ENCODE peak calls at places on chromosome 9, in five cellular contexts. Z is transverse colon; O is CD4-positive, alpha-beta T cell; V is AG04450; L is colonic mucosa. T is an unnamed sample.

GRCh38 chr9:101480386-101480785 is 44.8 kb upstream of the ALDOB start:
- DNase-seq in Z (peak), O (no peak), V (no peak), L (peak), T (no peak)

GRCh38 chr9:114911167-114911821 is 19.1 kb downstream of the TNFSF8 start:
- DNase-seq in Z (no peak), O (no peak), V (no peak), L (peak), T (peak)

GRCh38 chr9:79383096-79383495 is 188.7 kb upstream of the TLE4 start:
- DNase-seq in Z (no peak), O (no peak), V (no peak), L (no peak), T (no peak)

GRCh38 chr9:133604214-133604613 is 5.0 kb downstream of the FAM163B start:
- DNase-seq in Z (no peak), O (no peak), V (no peak), L (no peak), T (no peak)

GRCh38 chr9:90458485-90458884 is 184.1 kb downstream of the DIRAS2 start:
- DNase-seq in Z (peak), O (no peak), V (no peak), L (peak), T (no peak)

GRCh38 chr9:69049094-69049493 is 13.5 kb downstream of the FXN start:
- DNase-seq in Z (no peak), O (no peak), V (no peak), L (no peak), T (no peak)

GRCh38 chr9:113446323-113446740 is 17.2 kb upstream of the RGS3 start:
- DNase-seq in Z (no peak), O (no peak), V (no peak), L (no peak), T (no peak)

GRCh38 chr9:136864996-136865767 is 926 bp downstream of the EDF1 start:
- DNase-seq in Z (peak), O (no peak), V (no peak), L (peak), T (no peak)

GRCh38 chr9:127083133-127083532 is 39.3 kb downstream of the ANGPTL2 start:
- DNase-seq in Z (no peak), O (no peak), V (no peak), L (no peak), T (peak)

GRCh38 chr9:35734096-35734495 is 1.6 kb downstream of the CREB3 start:
- DNase-seq in Z (no peak), O (no peak), V (no peak), L (no peak), T (no peak)

GRCh38 chr9:135039916-135040645 is 47.4 kb upstream of the OLFM1 start:
- DNase-seq in Z (no peak), O (no peak), V (no peak), L (no peak), T (peak)

GRCh38 chr9:137534256-137535119 is 15.7 kb downstream of the PNPLA7 start:
- DNase-seq in Z (no peak), O (no peak), V (no peak), L (peak), T (no peak)

GRCh38 chr9:126569036-126569435 is 44.7 kb upstream of the LMX1B start:
- DNase-seq in Z (no peak), O (no peak), V (no peak), L (no peak), T (no peak)

GRCh38 chr9:3331801-3332200 is 194.0 kb downstream of the RFX3 start:
- DNase-seq in Z (no peak), O (no peak), V (no peak), L (no peak), T (no peak)

GRCh38 chr9:94706922-94707321 is 19.6 kb upstream of the AOPEP start:
- DNase-seq in Z (no peak), O (no peak), V (no peak), L (no peak), T (no peak)

GRCh38 chr9:131656356-131657030 is 83.4 kb downstream of the RAPGEF1 start:
- DNase-seq in Z (peak), O (peak), V (no peak), L (peak), T (no peak)

GRCh38 chr9:131658753-131659129 is 81.1 kb downstream of the RAPGEF1 start:
- DNase-seq in Z (no peak), O (no peak), V (no peak), L (no peak), T (no peak)

GRCh38 chr9:131657456-131657855 is 82.4 kb downstream of the RAPGEF1 start:
- DNase-seq in Z (no peak), O (no peak), V (no peak), L (no peak), T (no peak)

GRCh38 chr9:131657031-131657377 is 82.9 kb downstream of the RAPGEF1 start:
- DNase-seq in Z (peak), O (no peak), V (no peak), L (no peak), T (no peak)

DNA sequence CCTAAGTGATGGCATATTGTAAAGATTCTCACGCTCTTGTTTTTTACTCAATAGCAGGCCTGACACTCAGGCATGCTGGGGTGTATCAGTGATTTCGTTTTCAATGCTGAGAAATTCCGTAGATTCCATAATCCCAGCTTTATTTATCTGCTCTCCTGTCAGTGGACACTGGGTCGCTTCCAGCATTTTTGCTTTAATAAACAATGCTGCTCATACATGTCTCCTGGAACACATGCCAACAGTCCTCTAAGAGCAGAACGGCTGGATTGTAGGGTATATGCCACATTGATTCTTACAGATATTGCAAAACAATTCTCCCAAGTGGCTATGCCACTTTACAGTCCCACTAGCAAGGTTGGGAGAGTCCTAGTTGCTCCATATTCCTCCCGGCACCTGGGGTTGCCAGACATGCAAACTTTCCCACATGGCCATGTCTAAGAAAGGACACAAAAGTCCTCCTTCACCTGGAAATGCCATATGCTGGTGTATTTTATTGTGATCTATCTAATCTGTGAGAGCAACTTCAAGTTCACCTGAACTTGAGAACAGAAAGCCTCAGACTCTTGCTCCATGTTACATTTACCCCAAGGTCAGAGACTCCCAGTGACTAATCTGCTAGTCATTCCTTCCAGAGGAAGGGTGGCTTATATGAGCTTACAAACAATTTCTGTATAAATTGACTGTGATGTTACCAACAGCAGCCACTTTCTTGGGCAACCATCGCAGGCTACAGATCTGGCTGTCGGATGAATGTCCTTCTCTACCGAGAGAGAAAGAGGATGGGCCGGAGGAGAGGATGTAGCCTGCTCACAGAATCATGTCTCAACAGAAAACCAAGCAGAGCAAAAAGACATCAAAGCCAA is 81.8 kb downstream of the RAPGEF1 start:
- DNase-seq in Z (no peak), O (no peak), V (peak), L (no peak), T (no peak)
- TF ChIP-seq CTCF in Z (no peak), O (no peak), V (no peak), L (no peak), T (no peak)

DNA sequence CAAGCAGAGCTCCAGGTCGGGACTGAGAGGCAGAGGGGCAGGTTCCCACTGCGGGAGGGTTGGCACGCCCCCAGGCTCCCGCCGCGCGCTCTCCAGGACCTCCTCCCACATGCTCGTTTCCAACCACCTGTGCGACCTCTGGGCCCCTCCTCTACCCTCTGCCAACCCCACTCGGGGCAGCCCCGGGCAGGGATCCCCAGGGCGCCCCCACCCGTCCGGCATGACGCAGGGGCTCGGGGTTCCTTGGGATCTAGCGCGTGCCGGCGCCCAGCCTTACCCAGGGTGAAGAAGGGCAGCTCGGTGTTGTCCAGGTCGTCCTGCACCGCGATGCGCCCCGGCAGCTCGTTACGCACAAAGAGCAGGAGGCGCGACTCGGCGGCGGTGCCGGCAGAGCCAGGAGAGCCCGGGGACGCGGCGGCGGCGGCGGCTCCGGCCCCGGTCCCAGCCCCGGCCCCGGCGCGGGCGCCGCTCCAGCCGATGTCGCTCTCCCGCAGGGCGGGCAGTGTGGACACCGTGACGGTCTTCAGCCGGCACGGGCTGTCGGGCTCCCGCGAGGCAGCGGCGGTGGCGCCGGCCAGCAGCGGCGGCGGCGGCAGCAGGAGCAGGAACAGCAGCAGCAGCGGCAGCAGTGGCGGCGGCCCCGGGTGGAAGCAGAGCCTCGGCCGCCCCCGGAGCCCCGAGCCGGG is 494 bp downstream of the ASTN2 start:
- DNase-seq in Z (no peak), O (no peak), V (no peak), L (no peak), T (no peak)
- TF ChIP-seq CTCF in Z (no peak), O (no peak), V (no peak), L (no peak), T (no peak)

GRCh38 chr9:77516781-77517180 is 131.3 kb downstream of the GNA14 start:
- DNase-seq in Z (no peak), O (no peak), V (no peak), L (no peak), T (no peak)

GRCh38 chr9:77514886-77515711 is 133.0 kb downstream of the GNA14 start:
- DNase-seq in Z (no peak), O (no peak), V (no peak), L (no peak), T (no peak)

GRCh38 chr9:77513457-77513856 is 134.7 kb downstream of the GNA14 start:
- DNase-seq in Z (no peak), O (no peak), V (no peak), L (no peak), T (no peak)

GRCh38 chr9:77511525-77511924 is 136.6 kb downstream of the GNA14 start:
- DNase-seq in Z (no peak), O (no peak), V (no peak), L (no peak), T (no peak)

GRCh38 chr9:77512876-77513275 is 135.2 kb downstream of the GNA14 start:
- DNase-seq in Z (no peak), O (no peak), V (no peak), L (no peak), T (no peak)
- TF ChIP-seq CTCF in Z (no peak), O (no peak), V (no peak), L (no peak), T (no peak)

DNA sequence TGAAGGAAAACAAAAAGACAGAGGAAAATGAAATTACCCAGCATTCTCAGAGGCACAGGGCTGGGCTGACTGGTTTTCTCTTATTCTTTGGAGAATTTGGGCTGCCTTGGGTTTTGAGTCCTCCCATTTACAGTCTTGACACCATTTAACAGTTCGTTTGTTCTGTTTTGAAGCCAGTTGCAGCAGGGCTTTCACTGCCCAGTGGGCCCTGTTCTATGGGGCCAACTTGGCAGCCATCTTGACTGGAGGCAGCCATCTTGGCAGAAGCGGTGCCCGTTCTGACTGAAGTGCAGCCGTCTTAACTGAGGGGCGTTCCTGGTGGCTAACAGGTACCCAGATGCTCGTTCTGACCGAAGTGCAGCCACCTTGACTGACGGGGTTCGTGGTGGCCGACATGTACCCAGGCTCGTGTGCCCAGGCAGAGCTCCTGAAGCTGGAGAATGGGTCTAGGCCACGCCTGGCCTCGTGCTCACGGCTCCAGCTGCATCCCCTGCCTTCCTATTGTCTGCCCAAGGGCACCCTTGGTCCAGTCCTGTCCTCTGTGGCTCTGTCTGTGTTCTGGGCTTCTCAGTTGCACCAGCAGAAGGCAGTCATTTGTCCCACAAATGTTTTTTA is 164.4 kb downstream of the GAPVD1 start:
- DNase-seq in Z (no peak), O (no peak), V (no peak), L (no peak), T (no peak)
- TF ChIP-seq CTCF in Z (no peak), O (no peak), V (no peak), L (no peak), T (no peak)

DNA sequence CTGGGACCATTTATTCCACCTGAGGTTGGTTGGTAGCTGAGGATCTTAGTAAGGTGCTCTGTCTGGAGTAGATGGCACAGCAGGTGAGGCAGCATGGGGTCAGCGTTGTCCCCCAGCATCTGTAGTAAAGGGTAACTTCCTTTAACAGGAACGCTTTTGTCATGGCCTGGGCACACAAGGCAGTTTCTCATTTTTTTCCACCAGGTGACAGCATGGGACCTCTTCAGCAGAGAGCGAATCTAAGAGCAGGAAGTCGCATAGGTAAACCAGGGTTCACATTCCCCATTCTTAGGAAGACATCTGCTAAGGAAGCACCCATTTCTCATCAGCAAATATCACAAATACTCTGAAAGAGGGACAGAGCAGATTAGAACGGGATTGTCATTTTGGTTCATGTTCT is 56.5 kb downstream of the GPR107 start:
- DNase-seq in Z (no peak), O (no peak), V (no peak), L (no peak), T (no peak)
- TF ChIP-seq CTCF in Z (no peak), O (no peak), V (peak), L (no peak), T (peak)

GRCh38 chr9:117413346-117414219 is 1.3 kb downstream of the ASTN2 start:
- DNase-seq in Z (no peak), O (no peak), V (no peak), L (no peak), T (no peak)

GRCh38 chr9:117409321-117409720 is 5.5 kb downstream of the ASTN2 start:
- DNase-seq in Z (no peak), O (no peak), V (no peak), L (no peak), T (no peak)

GRCh38 chr9:117412006-117412715 is 2.7 kb downstream of the ASTN2 start:
- DNase-seq in Z (no peak), O (no peak), V (no peak), L (no peak), T (no peak)

GRCh38 chr9:117412841-117413240 is 2.0 kb downstream of the ASTN2 start:
- DNase-seq in Z (no peak), O (no peak), V (no peak), L (no peak), T (no peak)

GRCh38 chr9:117411547-117411946 is 3.3 kb downstream of the ASTN2 start:
- DNase-seq in Z (no peak), O (no peak), V (no peak), L (no peak), T (no peak)
- TF ChIP-seq CTCF in Z (peak), O (no peak), V (peak), L (peak), T (peak)

DNA sequence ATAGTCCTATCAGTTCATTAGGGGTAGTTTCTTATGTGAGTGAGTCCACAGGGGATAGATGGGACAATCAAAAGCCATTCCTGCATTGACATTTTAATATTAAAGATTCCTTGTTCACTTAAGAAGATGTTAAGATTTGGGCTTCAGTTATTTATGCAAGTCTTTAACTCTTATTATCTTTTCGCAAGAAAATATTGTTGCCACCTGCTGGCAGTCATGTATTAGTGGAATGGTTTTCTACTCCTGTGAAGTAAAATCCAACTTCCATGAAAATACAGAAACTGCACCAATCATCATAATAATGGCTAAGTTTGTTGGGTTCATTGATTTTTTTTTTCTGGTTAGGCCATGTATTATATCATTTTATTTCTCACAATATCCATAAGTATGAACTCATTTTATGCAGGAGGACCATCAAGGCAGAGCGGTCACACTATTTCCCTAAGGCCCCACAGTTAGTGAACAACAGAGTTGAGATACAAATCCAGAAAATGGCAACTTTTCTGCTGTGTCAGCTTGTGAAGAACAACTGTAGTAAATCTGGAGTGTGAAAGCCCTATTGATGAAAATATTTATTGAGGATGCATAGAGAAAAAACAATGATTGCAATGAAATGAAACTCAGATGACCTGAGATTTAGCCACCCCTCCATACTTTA is 88.5 kb upstream of the TXNDC8 start:
- DNase-seq in Z (no peak), O (no peak), V (no peak), L (no peak), T (no peak)
- TF ChIP-seq CTCF in Z (peak), O (no peak), V (peak), L (peak), T (peak)

GRCh38 chr9:124526174-124526573 is 19.0 kb upstream of the NR5A1 start:
- DNase-seq in Z (no peak), O (no peak), V (no peak), L (no peak), T (no peak)

GRCh38 chr9:124520206-124520596 is 13.0 kb upstream of the NR5A1 start:
- DNase-seq in Z (peak), O (no peak), V (no peak), L (no peak), T (no peak)

GRCh38 chr9:124521142-124521541 is 13.9 kb upstream of the NR5A1 start:
- DNase-seq in Z (no peak), O (no peak), V (no peak), L (no peak), T (no peak)

GRCh38 chr9:124518116-124518515 is 10.9 kb upstream of the NR5A1 start:
- DNase-seq in Z (no peak), O (no peak), V (no peak), L (no peak), T (no peak)

DNA sequence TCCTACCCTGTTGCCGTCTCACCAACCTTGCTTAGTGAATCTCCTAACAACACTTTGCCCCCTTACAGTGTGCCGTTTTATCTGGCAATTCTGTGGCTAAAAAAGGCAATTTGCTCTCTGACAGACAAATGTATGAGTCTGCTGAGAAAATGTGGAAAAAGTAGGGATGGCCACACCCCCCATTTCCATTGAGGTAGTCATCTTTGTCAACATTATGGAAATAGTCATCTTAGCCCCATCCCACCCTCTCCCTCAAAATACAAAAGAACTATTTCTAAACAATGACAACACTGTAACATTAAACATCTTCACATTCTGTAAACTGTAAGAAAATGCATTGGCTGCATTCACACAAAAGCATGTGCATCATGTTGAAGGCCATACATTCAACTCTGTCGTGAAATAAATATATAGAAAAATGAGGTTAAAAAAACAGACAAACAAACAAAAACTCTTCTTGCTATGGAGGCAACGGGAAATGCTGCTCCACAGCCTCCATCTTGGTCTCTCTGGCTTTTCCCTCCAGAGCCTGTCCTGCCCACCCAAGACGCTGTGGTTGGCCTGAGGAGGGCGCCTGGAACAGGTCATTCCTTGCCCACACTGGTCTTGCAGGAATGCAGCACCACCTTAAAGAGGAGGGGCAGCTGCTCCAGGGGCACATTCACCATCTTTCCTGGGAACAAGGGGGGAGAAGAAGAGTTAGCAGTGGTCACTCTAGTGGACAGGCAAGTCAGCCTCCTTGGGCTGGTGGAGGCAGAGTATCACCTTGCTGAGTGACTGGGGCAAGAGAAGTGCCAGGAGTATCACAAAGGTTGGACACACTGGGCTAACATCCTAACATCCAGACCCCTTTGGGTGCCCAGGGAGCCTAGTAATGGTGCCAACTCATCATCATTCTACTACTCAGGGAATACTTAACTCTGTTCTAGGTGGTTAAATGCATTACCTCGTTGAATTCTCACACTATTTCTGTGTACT is 15.2 kb upstream of the NR5A1 start:
- DNase-seq in Z (no peak), O (no peak), V (no peak), L (no peak), T (no peak)
- TF ChIP-seq CTCF in Z (no peak), O (no peak), V (no peak), L (no peak), T (no peak)